ENCODE peak calls at places on chromosomes 5 and 9, in six cellular contexts. T is K562, X is endodermal cell, W is HL-60, Q is H9, Y is right cardiac atrium. R is an unnamed sample.
A peak's percentile ranks its signal among the peaks of the same experiment; 100 is the strongest.

GRCh38 chr5:124795829-124796228 is 49.4 kb upstream of the ZNF608 start:
- DNase-seq in Q (no peak), Y (no peak), X (no peak), T (no peak), W (no peak), R (no peak)

GRCh38 chr9:115146581-115147021 is 28.6 kb upstream of the TNC start:
- DNase-seq in W (no peak), Y (no peak), Q (no peak), X (no peak), T (no peak), R (no peak)

GRCh38 chr5:14011089-14012004 is 66.9 kb upstream of the DNAH5 start:
- DNase-seq in T (peak; percentile 87), X (peak; percentile 97), Y (peak; percentile 96), W (peak; percentile 55), Q (peak; percentile 95), R (peak; percentile 83)

GRCh38 chr5:15703901-15704300 is 203.9 kb downstream of the FBXL7 start:
- DNase-seq in Y (no peak), Q (no peak), W (no peak), T (no peak), X (peak; percentile 58), R (no peak)

GRCh38 chr5:25418319-25418859 is 773.6 kb upstream of the CDH10 start:
- DNase-seq in X (no peak), W (no peak), Y (peak; percentile 11), Q (no peak), T (no peak), R (no peak)

GRCh38 chr5:55816342-55816741 is 34.8 kb upstream of the IL31RA start:
- DNase-seq in T (no peak), X (no peak), Q (no peak), Y (no peak), W (no peak), R (no peak)

GRCh38 chr9:108994695-108995094 is 18.6 kb downstream of the CTNNAL1 start:
- DNase-seq in Q (no peak), Y (peak; percentile 77), X (no peak), T (peak; percentile 50), W (peak; percentile 77), R (peak; percentile 59)

GRCh38 chr9:120845255-120845654 is 2.5 kb upstream of the PSMD5 start:
- DNase-seq in Q (no peak), X (no peak), T (peak; percentile 63), Y (no peak), W (no peak), R (no peak)

GRCh38 chr5:102600964-102601363 is 102.2 kb upstream of the SLCO6A1 start:
- DNase-seq in Q (no peak), X (no peak), W (no peak), T (peak; percentile 3), Y (no peak), R (no peak)

GRCh38 chr9:86918556-86918955 is 28.8 kb downstream of the GAS1 start:
- DNase-seq in Y (no peak), Q (no peak), T (no peak), W (no peak), X (no peak), R (no peak)

GRCh38 chr5:72378636-72379289 is 58.6 kb downstream of the PTCD2 start:
- DNase-seq in W (no peak), Y (no peak), X (no peak), Q (no peak), T (no peak), R (no peak)

DNA sequence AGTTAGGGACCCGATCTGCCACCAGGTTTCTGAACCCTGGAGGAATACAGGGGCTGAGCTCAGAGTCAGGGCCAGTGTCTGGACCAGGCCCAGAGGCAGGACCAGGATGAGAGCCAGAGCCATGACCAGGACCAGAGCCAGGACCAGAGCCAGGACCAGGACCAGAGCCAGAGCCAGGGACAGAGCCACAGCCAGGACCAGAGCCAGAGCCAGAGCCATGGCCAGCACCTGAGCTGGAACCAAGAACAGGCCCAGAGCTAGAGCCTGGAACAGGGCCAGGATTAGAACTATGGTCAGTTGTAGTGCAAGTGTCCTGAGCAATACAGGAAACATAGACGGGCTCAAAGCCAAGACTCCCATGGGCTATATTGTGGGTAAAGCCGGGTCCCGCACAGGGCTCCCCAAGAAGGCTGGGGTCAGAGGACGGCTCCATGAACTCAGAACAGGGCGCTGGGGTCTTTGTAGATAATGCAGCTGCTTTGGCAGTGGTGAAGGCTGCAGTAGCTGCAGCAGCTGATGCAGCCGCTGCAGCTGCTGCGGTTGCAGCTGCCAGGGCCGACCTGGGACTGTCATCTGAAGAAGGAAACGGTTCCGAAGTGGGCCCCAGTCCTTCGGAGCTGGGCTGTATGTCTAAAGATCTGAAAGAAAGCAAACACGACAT is 568 bp downstream of the SPAG8 start:
- DNase-seq in W (no peak), Y (peak; percentile 74), X (no peak), T (no peak), Q (no peak), R (peak; percentile 46)
- H3K27ac ChIP-seq in W (peak overlapping the region; percentile 69), Y (peak overlapping the region; percentile 81), X (peak overlapping the region; percentile 6), T (no peak overlapping the region), Q (no peak overlapping the region), R (peak overlapping the region; percentile 98)

GRCh38 chr9:130893250-130894101 is 3.1 kb downstream of the QRFP start:
- DNase-seq in T (peak; percentile 78), Y (peak; percentile 82), W (peak; percentile 93), X (peak; percentile 81), Q (peak; percentile 29), R (peak; percentile 58)
- H3K27ac ChIP-seq in T (no peak overlapping the region), Y (no peak overlapping the region), W (peak overlapping the region; percentile 91), X (no peak overlapping the region), Q (no peak overlapping the region), R (peak overlapping the region; percentile 39)

GRCh38 chr5:9348296-9348996 is 197.4 kb downstream of the SEMA5A start:
- DNase-seq in Y (no peak), Q (no peak), T (no peak), W (no peak), X (no peak), R (no peak)
- H3K27ac ChIP-seq in Y (no peak overlapping the region), Q (no peak overlapping the region), T (no peak overlapping the region), W (no peak overlapping the region), X (no peak overlapping the region), R (no peak overlapping the region)

DNA sequence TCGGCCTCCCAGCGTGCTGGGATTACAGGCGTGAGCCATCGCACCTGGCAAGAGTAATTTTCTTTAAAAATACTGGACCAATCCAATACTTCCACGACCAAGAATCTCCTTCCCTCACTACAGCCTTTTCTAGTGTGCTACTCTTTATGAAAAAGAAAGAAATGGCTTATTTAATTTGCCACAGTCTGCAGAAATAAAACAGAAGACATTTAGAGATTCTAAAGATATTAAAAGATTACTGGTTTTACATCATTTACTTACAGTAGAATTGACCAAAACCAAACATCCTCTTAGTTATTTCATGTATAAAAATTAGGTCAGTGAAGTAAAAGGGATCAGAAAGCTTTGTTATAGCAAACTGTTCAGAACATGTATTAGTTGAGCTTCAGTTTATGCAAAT is 679.6 kb downstream of the MAT2B start:
- DNase-seq in X (no peak), T (no peak), W (no peak), Y (no peak), Q (no peak), R (no peak)
- H3K27ac ChIP-seq in X (no peak overlapping the region), T (no peak overlapping the region), W (no peak overlapping the region), Y (no peak overlapping the region), Q (no peak overlapping the region), R (no peak overlapping the region)

GRCh38 chr5:98349990-98350365 is 423.5 kb upstream of the RGMB start:
- DNase-seq in Y (no peak), W (no peak), X (no peak), T (no peak), Q (no peak), R (no peak)

GRCh38 chr5:98349251-98349989 is 424.0 kb upstream of the RGMB start:
- DNase-seq in T (peak; percentile 21), Q (no peak), W (no peak), X (peak; percentile 46), Y (no peak), R (no peak)
- H3K27ac ChIP-seq in T (no peak overlapping the region), Q (no peak overlapping the region), W (no peak overlapping the region), X (no peak overlapping the region), Y (no peak overlapping the region), R (no peak overlapping the region)

GRCh38 chr9:94899464-94900221 is 173.1 kb downstream of the AOPEP start:
- DNase-seq in X (no peak), W (no peak), T (no peak), Y (no peak), Q (no peak), R (no peak)
- H3K27ac ChIP-seq in X (no peak overlapping the region), W (no peak overlapping the region), T (no peak overlapping the region), Y (no peak overlapping the region), Q (no peak overlapping the region), R (peak overlapping the region; percentile 74)

DNA sequence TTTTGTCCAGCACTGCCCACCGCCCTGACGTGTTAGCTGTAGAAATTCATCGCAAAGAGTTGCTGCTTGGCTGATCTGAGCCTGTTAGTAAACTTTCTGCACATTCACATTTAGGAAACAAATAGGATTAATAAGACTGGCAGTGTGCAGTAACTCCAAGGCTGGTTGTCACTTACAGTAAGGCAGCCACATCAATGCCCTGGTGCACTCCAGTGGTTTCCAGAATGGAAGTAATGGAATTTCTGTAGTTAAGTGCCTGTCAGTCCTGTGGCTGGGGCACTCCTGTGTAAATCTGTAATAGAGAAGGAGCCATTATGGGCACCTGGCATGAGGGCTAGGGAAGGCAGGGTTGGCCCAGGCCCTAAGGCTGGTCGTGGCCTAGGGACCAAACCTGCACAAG is 70.6 kb downstream of the DOCK2 start:
- DNase-seq in Y (no peak), Q (no peak), X (no peak), T (no peak), W (no peak), R (no peak)
- H3K27ac ChIP-seq in Y (no peak overlapping the region), Q (no peak overlapping the region), X (no peak overlapping the region), T (no peak overlapping the region), W (no peak overlapping the region), R (no peak overlapping the region)